ENCODE peak calls at places on chromosomes 3 and 15, in four cellular contexts. C is posterior cingulate gyrus, W is HCEC 1CT, X is iris pigment epithelial cell. R is an unnamed sample.

GRCh38 chr15:92178908-92179307 is 214.8 kb upstream of the ST8SIA2 start:
- DNase-seq in C (no peak), W (no peak), X (no peak), R (no peak)

GRCh38 chr3:190701096-190701532 is 161.4 kb downstream of the GMNC start:
- DNase-seq in C (no peak), W (peak), X (peak), R (no peak)

GRCh38 chr3:12961007-12961725 is 112.1 kb downstream of the IQSEC1 start:
- DNase-seq in C (no peak), W (no peak), X (no peak), R (no peak)

GRCh38 chr15:33392453-33392852 is 81.7 kb downstream of the RYR3 start:
- DNase-seq in C (no peak), W (no peak), X (no peak), R (no peak)

GRCh38 chr3:119582178-119582577 is 2.9 kb downstream of the ADPRH start:
- DNase-seq in C (no peak), W (no peak), X (no peak), R (no peak)

GRCh38 chr3:13261104-13261800 is 158.9 kb downstream of the NUP210 start:
- DNase-seq in C (no peak), W (no peak), X (no peak), R (no peak)

GRCh38 chr3:150439657-150440056 is 31.6 kb downstream of the TSC22D2 start:
- DNase-seq in C (no peak), W (peak), X (no peak), R (no peak)

GRCh38 chr3:160184655-160185054 is 40.6 kb upstream of the C3orf80 start:
- DNase-seq in C (no peak), W (peak), X (peak), R (peak)

GRCh38 chr3:152769523-152769922 is 65.4 kb upstream of the P2RY1 start:
- DNase-seq in C (no peak), W (no peak), X (peak), R (peak)

GRCh38 chr3:122875547-122876127 is 80.8 kb downstream of the SLC49A4 start:
- DNase-seq in C (no peak), W (no peak), X (no peak), R (no peak)

GRCh38 chr15:59994855-59995557 is 9.1 kb upstream of the FOXB1 start:
- DNase-seq in C (no peak), W (no peak), X (no peak), R (no peak)

GRCh38 chr15:90336705-90337141 is 15.4 kb upstream of the ZNF774 start:
- DNase-seq in C (no peak), W (peak), X (peak), R (no peak)

GRCh38 chr3:136305879-136306278 is 55.7 kb downstream of the PCCB start:
- DNase-seq in C (no peak), W (peak), X (no peak), R (peak)

GRCh38 chr15:96893159-96893906 is 562.8 kb downstream of the NR2F2 start:
- DNase-seq in C (no peak), W (peak), X (peak), R (no peak)

GRCh38 chr3:187022403-187023029 is 92.2 kb downstream of the ST6GAL1 start:
- DNase-seq in C (no peak), W (no peak), X (no peak), R (no peak)

GRCh38 chr3:197394464-197395321 is 96.3 kb upstream of the DLG1 start:
- DNase-seq in C (no peak), W (peak), X (peak), R (peak)

GRCh38 chr15:40763801-40764765 is at the start of gene GCHFR:
- DNase-seq in C (no peak), W (peak), X (peak), R (peak)

GRCh38 chr3:145906755-145907154 is 254.2 kb downstream of the PLOD2 start:
- DNase-seq in C (no peak), W (no peak), X (no peak), R (no peak)

GRCh38 chr15:71116942-71117341 is 1.7 kb downstream of the THSD4 start:
- DNase-seq in C (no peak), W (peak), X (no peak), R (no peak)

GRCh38 chr3:71454513-71455423 is 128.8 kb downstream of the FOXP1 start:
- DNase-seq in C (no peak), W (no peak), X (no peak), R (no peak)

GRCh38 chr3:158845748-158846350 is 44.0 kb downstream of the MFSD1 start:
- DNase-seq in C (no peak), W (peak), X (peak), R (no peak)

GRCh38 chr3:129952956-129953355 is 21.6 kb upstream of the TRH start:
- DNase-seq in C (no peak), W (no peak), X (no peak), R (no peak)

GRCh38 chr15:51401872-51402517 is 60.5 kb downstream of the GLDN start:
- DNase-seq in C (peak), W (peak), X (peak), R (no peak)

GRCh38 chr15:63050737-63051700 is 8.5 kb downstream of the TPM1 start:
- DNase-seq in C (no peak), W (peak), X (peak), R (no peak)

GRCh38 chr15:79743032-79743431 is 153.8 kb downstream of the MTHFS start:
- DNase-seq in C (no peak), W (no peak), X (no peak), R (no peak)

GRCh38 chr15:68574051-68574450 is 4.7 kb upstream of the CORO2B start:
- DNase-seq in C (no peak), W (no peak), X (no peak), R (no peak)

GRCh38 chr3:194373912-194374311 is 4.4 kb upstream of the LRRC15 start:
- DNase-seq in C (no peak), W (no peak), X (no peak), R (no peak)

GRCh38 chr15:32966512-32966911 is 228.0 kb downstream of the FMN1 start:
- DNase-seq in C (no peak), W (no peak), X (no peak), R (no peak)

GRCh38 chr15:61974759-61975158 is 85.5 kb downstream of the VPS13C start:
- DNase-seq in C (no peak), W (peak), X (peak), R (no peak)

GRCh38 chr3:195207731-195208130 is 63.2 kb downstream of the XXYLT1 start:
- DNase-seq in C (no peak), W (no peak), X (no peak), R (no peak)

GRCh38 chr3:46971742-46972141 is 4.8 kb downstream of the CCDC12 start:
- DNase-seq in C (no peak), W (no peak), X (no peak), R (no peak)